ENCODE peak calls at places on chromosome 1, in ten cellular contexts. One of them, this sample, is unnamed.

GRCh38 chr1:200323856-200324400 is 85.9 kb downstream of the ZNF281 start:
- DNase-seq in PC-3: peak; percentile 55
- DNase-seq in GM23338: no peak
- DNase-seq in fibroblast of lung: peak; percentile 32
- DNase-seq in kidney: no peak
- DNase-seq in transverse colon: no peak
- DNase-seq in HL-60: no peak
- DNase-seq in adrenal gland: no peak
- DNase-seq in IMR-90: peak; percentile 67
- DNase-seq in neural progenitor cell: no peak
- DNase-seq in this sample: no peak

GRCh38 chr1:44568128-44568900 is 106.0 kb downstream of the TMEM53 start:
- DNase-seq in IMR-90: no peak
- DNase-seq in PC-3: peak; percentile 80
- DNase-seq in neural progenitor cell: no peak
- DNase-seq in fibroblast of lung: no peak
- DNase-seq in adrenal gland: no peak
- DNase-seq in GM23338: no peak
- DNase-seq in kidney: no peak
- DNase-seq in transverse colon: no peak
- DNase-seq in HL-60: no peak
- DNase-seq in this sample: no peak

GRCh38 chr1:9894115-9894514 is 16.0 kb downstream of the CTNNBIP1 start:
- DNase-seq in HL-60: no peak
- DNase-seq in fibroblast of lung: no peak
- DNase-seq in IMR-90: no peak
- DNase-seq in PC-3: no peak
- DNase-seq in GM23338: no peak
- DNase-seq in neural progenitor cell: no peak
- DNase-seq in kidney: no peak
- DNase-seq in adrenal gland: no peak
- DNase-seq in transverse colon: no peak
- DNase-seq in this sample: no peak

GRCh38 chr1:155250246-155250632 is 5.0 kb downstream of the ENTREP3 start:
- DNase-seq in neural progenitor cell: no peak
- DNase-seq in fibroblast of lung: no peak
- DNase-seq in transverse colon: no peak
- DNase-seq in IMR-90: no peak
- DNase-seq in adrenal gland: no peak
- DNase-seq in kidney: peak; percentile 84
- DNase-seq in HL-60: no peak
- DNase-seq in GM23338: peak; percentile 36
- DNase-seq in PC-3: no peak
- DNase-seq in this sample: no peak

GRCh38 chr1:206609229-206609991 is 2.9 kb downstream of the EIF2D start:
- DNase-seq in GM23338: no peak
- DNase-seq in adrenal gland: no peak
- DNase-seq in fibroblast of lung: no peak
- DNase-seq in transverse colon: no peak
- DNase-seq in kidney: no peak
- DNase-seq in PC-3: no peak
- DNase-seq in HL-60: no peak
- DNase-seq in neural progenitor cell: no peak
- DNase-seq in IMR-90: no peak
- DNase-seq in this sample: no peak

GRCh38 chr1:69688178-69688577 is 120.5 kb downstream of the LRRC7 start:
- DNase-seq in adrenal gland: no peak
- DNase-seq in transverse colon: no peak
- DNase-seq in IMR-90: no peak
- DNase-seq in neural progenitor cell: no peak
- DNase-seq in GM23338: no peak
- DNase-seq in fibroblast of lung: no peak
- DNase-seq in HL-60: no peak
- DNase-seq in PC-3: no peak
- DNase-seq in kidney: no peak
- DNase-seq in this sample: no peak

GRCh38 chr1:232293361-232293760 is 336.6 kb downstream of the SIPA1L2 start:
- DNase-seq in HL-60: no peak
- DNase-seq in PC-3: peak; percentile 39
- DNase-seq in IMR-90: no peak
- DNase-seq in kidney: no peak
- DNase-seq in adrenal gland: no peak
- DNase-seq in GM23338: no peak
- DNase-seq in fibroblast of lung: no peak
- DNase-seq in transverse colon: no peak
- DNase-seq in neural progenitor cell: no peak
- DNase-seq in this sample: no peak

GRCh38 chr1:91217911-91218310 is 186.7 kb downstream of the HFM1 start:
- DNase-seq in kidney: no peak
- DNase-seq in fibroblast of lung: no peak
- DNase-seq in PC-3: no peak
- DNase-seq in neural progenitor cell: no peak
- DNase-seq in GM23338: no peak
- DNase-seq in adrenal gland: no peak
- DNase-seq in HL-60: no peak
- DNase-seq in IMR-90: no peak
- DNase-seq in transverse colon: no peak
- DNase-seq in this sample: no peak

GRCh38 chr1:209199822-209200221 is 383.7 kb upstream of the CAMK1G start:
- DNase-seq in IMR-90: no peak
- DNase-seq in adrenal gland: peak; percentile 16
- DNase-seq in PC-3: no peak
- DNase-seq in GM23338: peak; percentile 88
- DNase-seq in HL-60: no peak
- DNase-seq in fibroblast of lung: no peak
- DNase-seq in neural progenitor cell: peak; percentile 68
- DNase-seq in transverse colon: peak; percentile 17
- DNase-seq in kidney: no peak
- DNase-seq in this sample: no peak

DNA sequence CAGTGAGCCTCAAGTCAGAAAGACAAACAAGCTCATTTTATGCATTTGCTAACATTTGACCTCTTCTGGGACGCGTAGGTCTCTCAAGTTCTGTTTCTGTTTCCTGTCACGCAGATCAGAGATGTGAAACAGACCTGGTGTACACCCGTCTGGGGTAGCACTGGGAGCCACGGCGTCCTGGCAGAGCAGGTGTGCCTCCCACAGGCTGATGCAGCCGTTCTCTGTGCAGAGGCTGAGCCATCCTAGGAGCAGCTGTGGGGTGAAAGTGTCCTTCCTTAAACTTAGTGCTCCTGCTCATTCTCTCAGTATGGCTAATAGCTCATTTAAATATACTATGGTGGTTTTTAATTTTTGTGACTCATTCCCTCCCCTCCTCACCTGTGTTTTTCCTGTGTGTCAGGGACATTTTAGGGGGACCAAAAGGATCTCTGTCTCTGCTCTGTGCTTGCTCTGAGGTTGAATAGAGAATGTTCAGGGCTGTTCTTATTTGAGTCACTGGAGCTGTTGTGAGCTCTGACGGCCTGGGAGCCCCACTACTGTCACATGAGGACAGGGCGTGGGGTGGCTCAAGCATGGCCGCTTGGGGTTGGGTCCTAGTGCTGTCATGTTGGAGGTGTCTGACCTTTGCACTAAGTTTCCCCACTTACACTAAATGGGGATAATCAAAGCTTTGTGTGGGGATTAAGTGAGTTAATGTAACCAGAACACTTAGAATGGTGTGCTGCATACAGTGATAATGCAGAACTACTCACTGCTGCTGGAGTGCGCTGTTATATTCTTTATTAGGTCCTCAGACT is 43.0 kb downstream of the GALNT2 start:
- DNase-seq in transverse colon: peak; percentile 74
- DNase-seq in IMR-90: peak; percentile 43
- DNase-seq in fibroblast of lung: peak; percentile 32
- DNase-seq in HL-60: peak; percentile 71
- DNase-seq in adrenal gland: no peak
- DNase-seq in neural progenitor cell: peak; percentile 52
- DNase-seq in GM23338: no peak
- DNase-seq in kidney: no peak
- DNase-seq in PC-3: no peak
- DNase-seq in this sample: peak; percentile 85
- TF ChIP-seq CTCF in transverse colon: no peak
- TF ChIP-seq CTCF in IMR-90: no peak
- TF ChIP-seq CTCF in fibroblast of lung: no peak
- TF ChIP-seq CTCF in HL-60: no peak
- TF ChIP-seq CTCF in adrenal gland: no peak
- TF ChIP-seq CTCF in neural progenitor cell: no peak
- TF ChIP-seq CTCF in GM23338: no peak
- TF ChIP-seq CTCF in kidney: no peak
- TF ChIP-seq CTCF in PC-3: no peak
- TF ChIP-seq CTCF in this sample: no peak

GRCh38 chr1:160171352-160171751 is 19.0 kb upstream of the CASQ1 start:
- DNase-seq in adrenal gland: no peak
- DNase-seq in neural progenitor cell: no peak
- DNase-seq in fibroblast of lung: no peak
- DNase-seq in GM23338: no peak
- DNase-seq in PC-3: peak; percentile 27
- DNase-seq in HL-60: no peak
- DNase-seq in IMR-90: peak; percentile 32
- DNase-seq in transverse colon: no peak
- DNase-seq in kidney: no peak
- DNase-seq in this sample: no peak

GRCh38 chr1:160168609-160169369 is 17.4 kb downstream of the ATP1A4 start:
- DNase-seq in adrenal gland: no peak
- DNase-seq in GM23338: peak; percentile 74
- DNase-seq in IMR-90: no peak
- DNase-seq in kidney: no peak
- DNase-seq in HL-60: no peak
- DNase-seq in neural progenitor cell: peak; percentile 76
- DNase-seq in PC-3: no peak
- DNase-seq in fibroblast of lung: no peak
- DNase-seq in transverse colon: no peak
- DNase-seq in this sample: no peak

GRCh38 chr1:160167580-160167979 is 16.2 kb downstream of the ATP1A4 start:
- DNase-seq in GM23338: peak; percentile 51
- DNase-seq in IMR-90: peak; percentile 11
- DNase-seq in kidney: no peak
- DNase-seq in HL-60: no peak
- DNase-seq in transverse colon: no peak
- DNase-seq in fibroblast of lung: no peak
- DNase-seq in neural progenitor cell: no peak
- DNase-seq in adrenal gland: no peak
- DNase-seq in PC-3: peak; percentile 45
- DNase-seq in this sample: no peak

GRCh38 chr1:160168016-160168415 is 16.6 kb downstream of the ATP1A4 start:
- DNase-seq in adrenal gland: peak; percentile 16
- DNase-seq in HL-60: no peak
- DNase-seq in GM23338: no peak
- DNase-seq in IMR-90: no peak
- DNase-seq in neural progenitor cell: no peak
- DNase-seq in kidney: no peak
- DNase-seq in fibroblast of lung: no peak
- DNase-seq in PC-3: no peak
- DNase-seq in transverse colon: no peak
- DNase-seq in this sample: no peak

GRCh38 chr1:160169553-160170399 is 18.4 kb downstream of the ATP1A4 start:
- DNase-seq in GM23338: peak; percentile 96
- DNase-seq in IMR-90: no peak
- DNase-seq in HL-60: peak; percentile 71
- DNase-seq in transverse colon: no peak
- DNase-seq in neural progenitor cell: peak; percentile 91
- DNase-seq in fibroblast of lung: no peak
- DNase-seq in adrenal gland: no peak
- DNase-seq in kidney: no peak
- DNase-seq in PC-3: no peak
- DNase-seq in this sample: no peak
- H3K27ac ChIP-seq in GM23338: peak overlapping the region; percentile 97
- H3K27ac ChIP-seq in IMR-90: no peak overlapping the region
- H3K27ac ChIP-seq in HL-60: peak overlapping the region; percentile 38
- H3K27ac ChIP-seq in transverse colon: no peak overlapping the region
- H3K27ac ChIP-seq in neural progenitor cell: peak overlapping the region; percentile 88
- H3K27ac ChIP-seq in fibroblast of lung: no peak overlapping the region
- H3K27ac ChIP-seq in adrenal gland: no peak overlapping the region
- H3K27ac ChIP-seq in kidney: no peak overlapping the region
- H3K27ac ChIP-seq in PC-3: no peak overlapping the region
- H3K27ac ChIP-seq in this sample: no peak overlapping the region

GRCh38 chr1:152539901-152540300 is 25.6 kb downstream of the CRCT1 start:
- DNase-seq in PC-3: no peak
- DNase-seq in transverse colon: no peak
- DNase-seq in neural progenitor cell: no peak
- DNase-seq in IMR-90: no peak
- DNase-seq in HL-60: no peak
- DNase-seq in GM23338: no peak
- DNase-seq in adrenal gland: no peak
- DNase-seq in fibroblast of lung: no peak
- DNase-seq in kidney: no peak
- DNase-seq in this sample: no peak

GRCh38 chr1:152546704-152547103 is 19.9 kb downstream of the LCE3E start:
- DNase-seq in PC-3: no peak
- DNase-seq in adrenal gland: no peak
- DNase-seq in neural progenitor cell: no peak
- DNase-seq in fibroblast of lung: no peak
- DNase-seq in IMR-90: no peak
- DNase-seq in HL-60: peak; percentile 52
- DNase-seq in transverse colon: no peak
- DNase-seq in kidney: no peak
- DNase-seq in GM23338: no peak
- DNase-seq in this sample: no peak

DNA sequence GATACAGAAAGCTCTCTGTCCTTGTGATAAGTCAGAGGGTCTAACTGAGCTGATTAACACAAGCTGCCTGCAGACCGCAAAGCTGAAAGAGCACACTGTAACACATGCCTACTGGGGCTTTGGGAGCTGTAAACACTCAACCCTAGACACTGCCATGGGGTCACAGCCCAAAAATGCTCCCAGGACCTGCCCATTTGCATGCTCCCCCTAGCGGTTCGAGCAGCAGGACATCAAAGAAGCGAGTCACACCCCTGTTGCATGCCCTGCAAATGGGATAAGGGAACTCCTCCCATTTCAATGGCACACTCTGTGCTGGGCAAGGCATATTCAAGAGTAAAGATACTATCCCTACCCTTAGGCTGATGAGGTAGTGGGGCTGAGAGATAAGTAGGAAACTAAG is 22.8 kb downstream of the LCE3E start:
- DNase-seq in neural progenitor cell: no peak
- DNase-seq in adrenal gland: no peak
- DNase-seq in HL-60: no peak
- DNase-seq in IMR-90: no peak
- DNase-seq in PC-3: peak; percentile 14
- DNase-seq in GM23338: peak; percentile 65
- DNase-seq in transverse colon: no peak
- DNase-seq in kidney: no peak
- DNase-seq in fibroblast of lung: no peak
- DNase-seq in this sample: no peak
- TF ChIP-seq CTCF in neural progenitor cell: no peak
- TF ChIP-seq CTCF in adrenal gland: no peak
- TF ChIP-seq CTCF in HL-60: no peak
- TF ChIP-seq CTCF in IMR-90: peak; percentile 7
- TF ChIP-seq CTCF in PC-3: peak; percentile 62
- TF ChIP-seq CTCF in GM23338: peak; percentile 53
- TF ChIP-seq CTCF in transverse colon: no peak
- TF ChIP-seq CTCF in kidney: no peak
- TF ChIP-seq CTCF in fibroblast of lung: peak; percentile 9
- TF ChIP-seq CTCF in this sample: no peak

DNA sequence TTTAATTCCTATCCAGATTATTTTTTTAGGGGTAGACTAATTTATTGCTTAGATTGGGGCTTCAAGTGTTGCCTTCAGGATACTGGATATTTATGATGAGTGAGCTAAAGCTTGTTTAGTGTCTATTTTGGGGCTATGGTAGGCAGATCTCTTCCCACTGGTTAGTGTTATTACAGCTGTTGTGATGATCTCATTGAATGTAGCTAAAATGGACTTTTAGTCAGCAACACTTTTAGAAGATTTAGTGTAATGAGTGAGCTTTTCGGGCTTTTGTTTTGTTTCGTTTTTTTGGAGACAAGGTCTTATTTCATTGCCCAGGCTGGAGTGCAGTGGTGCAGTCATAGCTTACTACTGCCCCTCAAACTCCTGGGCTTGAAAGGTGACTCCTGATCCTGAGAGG is 14.2 kb downstream of the THRAP3 start:
- DNase-seq in IMR-90: peak; percentile 86
- DNase-seq in GM23338: no peak
- DNase-seq in kidney: no peak
- DNase-seq in neural progenitor cell: no peak
- DNase-seq in transverse colon: no peak
- DNase-seq in HL-60: no peak
- DNase-seq in adrenal gland: no peak
- DNase-seq in fibroblast of lung: peak; percentile 78
- DNase-seq in PC-3: no peak
- DNase-seq in this sample: no peak
- H3K27ac ChIP-seq in IMR-90: peak overlapping the region; percentile 80
- H3K27ac ChIP-seq in GM23338: peak overlapping the region; percentile 57
- H3K27ac ChIP-seq in kidney: no peak overlapping the region
- H3K27ac ChIP-seq in neural progenitor cell: no peak overlapping the region
- H3K27ac ChIP-seq in transverse colon: no peak overlapping the region
- H3K27ac ChIP-seq in HL-60: no peak overlapping the region
- H3K27ac ChIP-seq in adrenal gland: no peak overlapping the region
- H3K27ac ChIP-seq in fibroblast of lung: peak overlapping the region; percentile 32
- H3K27ac ChIP-seq in PC-3: no peak overlapping the region
- H3K27ac ChIP-seq in this sample: no peak overlapping the region